ENCODE peak calls at places on chromosomes 11 and 22, in five cellular contexts. P is H9; R is CD4-positive, alpha-beta T cell; W is AG04450; Z is endothelial cell. U is an unnamed sample.

GRCh38 chr22:38067771-38068360 is 10.7 kb downstream of the PICK1 start:
- DNase-seq in P (no peak), W (no peak), Z (no peak), R (no peak), U (no peak)

GRCh38 chr11:127308291-127308690 is 307.7 kb upstream of the KIRREL3 start:
- DNase-seq in Z (no peak), R (no peak), W (no peak), P (no peak), U (no peak)

GRCh38 chr11:111530091-111530490 is 10.4 kb upstream of the LAYN start:
- DNase-seq in Z (no peak), P (no peak), W (no peak), R (no peak), U (no peak)

GRCh38 chr11:114131366-114131963 is 72.0 kb downstream of the ZBTB16 start:
- DNase-seq in Z (no peak), P (no peak), W (no peak), R (no peak), U (no peak)

GRCh38 chr11:8100151-8100550 is 19.1 kb downstream of the TUB start:
- DNase-seq in Z (no peak), P (no peak), R (no peak), W (no peak), U (no peak)

GRCh38 chr11:43579171-43579918 is 101.2 kb upstream of the HSD17B12 start:
- DNase-seq in Z (peak; percentile 72), W (no peak), R (no peak), P (peak; percentile 78), U (no peak)

GRCh38 chr11:116787436-116787785 is 412 bp downstream of the ZPR1 start:
- DNase-seq in W (no peak), P (no peak), Z (no peak), R (no peak), U (no peak)

GRCh38 chr22:17191163-17191562 is 28.1 kb downstream of the ADA2 start:
- DNase-seq in P (no peak), Z (no peak), R (no peak), W (no peak), U (no peak)

GRCh38 chr11:105609832-105610781 is at the start of gene GRIA4:
- DNase-seq in P (peak; percentile 70), W (peak; percentile 16), Z (peak; percentile 58), R (no peak), U (peak; percentile 24)

GRCh38 chr22:49882519-49883293 is 29.1 kb downstream of the ZBED4 start:
- DNase-seq in Z (no peak), W (no peak), P (no peak), R (no peak), U (no peak)

GRCh38 chr11:67054851-67055523 is 1.7 kb upstream of the RHOD start:
- DNase-seq in Z (no peak), R (no peak), W (no peak), P (no peak), U (no peak)

GRCh38 chr11:65422104-65422632 is 430 bp upstream of the NEAT1 start:
- DNase-seq in Z (peak; percentile 96), W (peak; percentile 96), R (peak; percentile 93), P (peak; percentile 92), U (peak; percentile 93)

GRCh38 chr11:1260023-1260501 is 37.2 kb downstream of the MUC5B start:
- DNase-seq in W (no peak), P (peak; percentile 57), R (peak; percentile 44), Z (peak; percentile 54), U (no peak)

GRCh38 chr11:96168623-96169022 is 174.4 kb downstream of the MAML2 start:
- DNase-seq in W (peak; percentile 77), P (no peak), Z (no peak), R (no peak), U (no peak)

GRCh38 chr11:48055292-48056132 is 75.2 kb downstream of the PTPRJ start:
- DNase-seq in P (no peak), R (peak; percentile 50), Z (no peak), W (no peak), U (no peak)

GRCh38 chr11:95067828-95068244 is 1.1 kb downstream of the SRSF8 start:
- DNase-seq in Z (no peak), W (no peak), P (no peak), R (no peak), U (no peak)

GRCh38 chr11:95065336-95065735 is 1.4 kb upstream of the SRSF8 start:
- DNase-seq in R (no peak), W (no peak), P (no peak), Z (no peak), U (no peak)

GRCh38 chr11:95066721-95067041 is at the start of gene SRSF8:
- DNase-seq in P (no peak), R (no peak), W (no peak), Z (no peak), U (no peak)

GRCh38 chr11:95068549-95068948 is 1.8 kb downstream of the SRSF8 start:
- DNase-seq in W (no peak), P (peak; percentile 45), Z (peak; percentile 41), R (peak; percentile 60), U (no peak)

DNA sequence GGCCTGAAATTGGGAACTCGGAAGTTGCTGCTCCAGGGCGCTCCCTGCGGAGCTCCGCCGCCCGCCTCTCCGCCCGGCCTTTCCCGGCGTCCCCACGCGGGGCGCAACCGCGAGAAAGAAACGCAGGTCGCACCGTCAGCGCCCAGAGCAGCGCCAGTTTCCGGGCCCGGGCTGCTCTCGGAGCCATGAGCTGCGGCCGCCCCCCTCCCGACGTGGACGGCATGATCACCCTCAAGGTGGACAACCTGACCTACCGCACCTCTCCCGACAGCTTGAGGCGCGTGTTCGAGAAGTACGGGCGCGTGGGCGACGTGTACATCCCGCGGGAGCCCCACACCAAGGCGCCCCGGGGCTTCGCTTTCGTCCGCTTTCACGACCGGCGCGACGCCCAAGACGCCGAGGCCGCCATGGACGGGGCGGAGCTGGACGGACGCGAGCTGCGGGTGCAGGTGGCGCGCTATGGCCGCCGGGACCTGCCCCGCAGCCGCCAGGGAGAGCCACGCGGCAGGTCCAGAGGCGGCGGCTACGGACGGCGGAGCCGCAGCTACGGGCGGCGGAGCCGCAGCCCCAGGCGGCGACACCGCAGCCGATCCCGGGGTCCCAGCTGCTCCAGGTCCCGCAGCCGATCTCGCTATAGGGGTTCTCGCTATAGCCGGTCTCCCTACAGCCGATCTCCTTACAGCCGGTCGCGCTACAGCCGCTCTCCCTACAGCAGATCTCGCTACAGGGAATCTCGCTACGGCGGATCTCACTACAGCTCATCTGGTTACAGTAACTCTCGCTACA is 516 bp downstream of the SRSF8 start:
- DNase-seq in P (peak; percentile 75), W (no peak), R (peak; percentile 76), Z (peak; percentile 86), U (peak; percentile 77)
- TF ChIP-seq CTCF in P (peak; percentile 53), W (peak; percentile 64), R (peak; percentile 60), Z (peak; percentile 30), U (peak; percentile 61)

GRCh38 chr11:3055881-3056280 is 1.3 kb downstream of the CARS1 start:
- DNase-seq in R (no peak), Z (no peak), W (no peak), P (no peak), U (no peak)

GRCh38 chr11:3060436-3061025 is 3.3 kb upstream of the CARS1 start:
- DNase-seq in P (no peak), R (no peak), Z (no peak), W (no peak), U (no peak)

GRCh38 chr11:3057069-3057963 is at the start of gene CARS1:
- DNase-seq in W (peak; percentile 86), R (peak; percentile 92), Z (peak; percentile 90), P (peak; percentile 97), U (peak; percentile 82)

GRCh38 chr11:3056296-3057068 is 741 bp downstream of the CARS1 start:
- DNase-seq in P (no peak), Z (no peak), R (no peak), W (no peak), U (no peak)

DNA sequence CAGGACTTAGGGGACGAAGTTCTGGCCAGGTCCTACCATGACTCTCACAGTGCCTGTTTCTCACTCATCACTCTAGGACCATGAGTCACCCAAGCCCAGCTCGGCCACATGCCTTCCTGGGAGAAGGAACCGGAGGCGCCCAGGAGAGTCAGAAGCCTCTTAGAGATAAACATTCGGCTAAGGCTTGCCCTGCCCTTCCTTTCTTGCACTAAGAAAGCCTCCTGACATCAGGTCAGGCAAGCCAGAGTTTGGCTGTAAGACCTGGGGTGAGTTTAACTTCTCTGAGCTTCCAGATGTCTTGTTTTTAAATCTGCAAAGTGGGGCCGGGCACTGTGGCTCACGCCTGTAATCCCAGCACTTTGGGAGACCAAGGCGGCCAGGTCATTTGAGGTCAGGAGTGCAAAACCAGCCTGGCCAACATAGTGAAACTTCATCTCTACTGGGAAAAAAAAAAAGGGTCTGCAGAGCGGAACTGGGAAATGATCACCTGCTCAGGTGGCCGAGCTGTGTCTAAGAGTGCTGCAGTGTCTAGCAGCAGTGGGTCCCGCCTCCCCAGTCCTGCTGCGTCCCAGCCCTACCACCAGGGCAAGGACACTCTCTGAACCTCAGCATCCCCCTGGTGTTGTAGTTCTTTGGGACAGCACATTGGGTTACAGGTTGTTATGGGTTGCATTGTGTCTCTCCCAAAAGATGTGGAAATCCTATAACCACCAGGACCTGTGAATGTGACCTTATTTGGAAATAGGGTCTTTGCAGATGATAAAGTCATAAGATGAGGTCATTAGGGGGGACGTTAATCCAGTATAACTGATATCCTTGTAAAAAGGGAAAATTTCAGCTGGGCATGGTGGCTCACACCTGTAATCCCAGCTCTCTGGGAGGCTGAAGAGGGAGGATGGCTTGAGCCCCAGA is 1.8 kb upstream of the CARS1 start:
- DNase-seq in W (peak; percentile 70), Z (no peak), P (peak; percentile 71), R (no peak), U (no peak)
- TF ChIP-seq CTCF in W (peak; percentile 15), Z (no peak), P (peak; percentile 52), R (no peak), U (no peak)

DNA sequence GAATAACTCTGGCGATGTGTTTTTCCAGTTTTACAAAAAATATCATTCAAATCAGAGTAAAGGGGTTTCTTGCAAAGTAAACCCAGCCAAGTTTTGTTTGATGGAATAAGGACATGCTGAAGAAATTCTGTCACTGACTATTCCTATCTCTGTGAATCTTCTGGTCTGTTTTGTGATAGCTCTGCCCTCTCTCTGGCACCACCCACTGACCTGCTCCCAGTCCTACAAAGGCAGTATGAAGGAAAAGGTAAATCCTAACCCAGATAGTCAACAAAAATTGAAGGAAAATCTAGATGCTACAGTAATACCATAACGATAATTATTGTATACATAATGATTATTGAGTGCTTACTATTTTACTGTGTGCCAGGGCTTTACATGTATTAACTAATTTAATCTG is 76.3 kb upstream of the TP53AIP1 start:
- DNase-seq in Z (no peak), P (no peak), R (no peak), W (no peak), U (no peak)
- TF ChIP-seq CTCF in Z (no peak), P (peak; percentile 37), R (no peak), W (no peak), U (no peak)

GRCh38 chr22:35690001-35690400 is 27.7 kb upstream of the APOL5 start:
- DNase-seq in R (no peak), W (no peak), Z (no peak), P (no peak), U (no peak)
- TF ChIP-seq CTCF in R (no peak), W (no peak), Z (no peak), P (no peak), U (no peak)

DNA sequence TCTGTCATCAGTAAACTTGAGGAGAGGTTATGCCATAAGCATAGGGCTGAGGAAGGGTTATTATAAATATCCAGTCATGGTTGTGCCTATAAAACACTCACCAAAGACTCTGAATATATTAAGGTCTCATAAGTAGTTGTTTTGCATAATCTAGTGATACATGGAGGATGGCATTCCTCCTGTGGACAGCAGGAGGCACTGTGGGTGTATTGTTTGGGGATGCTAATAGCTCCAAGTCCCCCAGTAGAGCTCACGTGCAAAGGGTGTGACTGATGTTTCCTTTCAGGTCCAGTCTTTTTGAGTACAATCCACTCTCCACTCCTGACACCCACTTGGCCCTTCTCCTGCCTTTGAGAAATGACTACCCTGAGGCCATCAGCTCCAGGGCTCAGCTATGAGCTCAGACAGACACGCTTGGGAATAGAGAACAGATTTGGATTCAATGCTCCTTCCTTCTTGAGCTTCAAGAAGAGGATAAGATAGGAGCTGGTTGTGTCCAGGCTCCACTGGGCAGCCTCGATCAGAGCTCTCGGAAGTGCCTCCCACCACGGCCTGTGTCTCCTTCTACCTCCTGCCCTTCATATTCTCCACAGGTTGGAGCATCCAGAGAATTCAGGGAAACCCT is 85.2 kb upstream of the IGLL5 start:
- DNase-seq in W (no peak), P (no peak), R (peak; percentile 54), Z (no peak), U (no peak)
- TF ChIP-seq CTCF in W (peak; percentile 12), P (peak; percentile 65), R (peak; percentile 83), Z (no peak), U (peak; percentile 22)

U was measured in progenitor cell of endocrine pancreas.